ENCODE peak calls at places on chromosomes 12 and 14, in nine cellular contexts. F is aorta; V is AG04450; L is GM23248; Y is heart left ventricle; N is substantia nigra; M is effector memory CD4-positive, alpha-beta T cell; X is CD4-positive, alpha-beta memory T cell; Z is caudate nucleus. Q is an unnamed sample.

GRCh38 chr12:65858831-65859230 is 34.5 kb downstream of the HMGA2 start:
- DNase-seq in L (peak; percentile 82), Z (no peak), F (no peak), M (no peak), N (no peak), X (no peak), Y (no peak), V (no peak), Q (no peak)

GRCh38 chr12:75560167-75560566 is 48.8 kb upstream of the KRR1 start:
- DNase-seq in M (no peak), V (no peak), X (no peak), Y (no peak), L (peak; percentile 42), Z (no peak), F (no peak), N (no peak), Q (no peak)

GRCh38 chr14:32430326-32430725 is 101.2 kb downstream of the AKAP6 start:
- DNase-seq in Y (no peak), L (peak; percentile 24), X (no peak), M (no peak), V (no peak), F (no peak), Z (no peak), N (no peak), Q (no peak)

GRCh38 chr12:106954462-106955376 is 988 bp upstream of the TMEM263 start:
- DNase-seq in M (no peak), L (peak; percentile 74), V (no peak), Z (peak; percentile 22), X (no peak), N (peak; percentile 27), F (peak; percentile 80), Y (peak; percentile 66), Q (peak; percentile 63)

GRCh38 chr12:24778486-24779304 is 170.2 kb downstream of the BCAT1 start:
- DNase-seq in F (no peak), L (peak; percentile 47), M (no peak), V (peak; percentile 34), N (no peak), X (no peak), Y (no peak), Z (no peak), Q (no peak)

GRCh38 chr12:67515679-67516363 is 132.7 kb upstream of the DYRK2 start:
- DNase-seq in Z (no peak), X (peak; percentile 78), L (no peak), F (no peak), M (peak; percentile 6), N (no peak), V (no peak), Y (no peak), Q (no peak)

GRCh38 chr12:40820794-40821484 is 128.7 kb downstream of the CNTN1 start:
- DNase-seq in Z (no peak), V (no peak), M (no peak), L (no peak), F (no peak), Y (no peak), X (no peak), N (no peak), Q (no peak)

GRCh38 chr12:54217309-54217661 is 28.5 kb upstream of the SMUG1 start:
- DNase-seq in Y (no peak), X (no peak), Z (no peak), L (no peak), M (no peak), F (no peak), N (no peak), V (no peak), Q (no peak)

GRCh38 chr12:83036847-83037246 is 350.1 kb downstream of the TMTC2 start:
- DNase-seq in F (no peak), M (no peak), N (no peak), L (no peak), Y (no peak), V (no peak), X (no peak), Z (no peak), Q (no peak)

GRCh38 chr14:74898694-74899093 is 17.0 kb downstream of the DLST start:
- DNase-seq in F (no peak), N (no peak), X (no peak), V (no peak), Y (no peak), L (no peak), Z (no peak), M (no peak), Q (no peak)

GRCh38 chr12:62192486-62193250 is 67.5 kb upstream of the USP15 start:
- DNase-seq in X (peak; percentile 75), N (peak; percentile 19), M (no peak), V (peak; percentile 34), Y (no peak), Z (peak; percentile 13), F (peak; percentile 76), L (peak; percentile 88), Q (peak; percentile 69)

GRCh38 chr12:12954878-12955625 is 3.1 kb upstream of the GPRC5D start:
- DNase-seq in V (no peak), X (no peak), Z (no peak), M (no peak), F (no peak), L (no peak), Y (no peak), N (no peak), Q (no peak)

GRCh38 chr12:12952036-12952435 is at the start of gene GPRC5D:
- DNase-seq in L (no peak), V (no peak), X (no peak), Z (no peak), M (no peak), F (no peak), Y (no peak), N (no peak), Q (no peak)

GRCh38 chr12:12951504-12951903 is 466 bp downstream of the GPRC5D start:
- DNase-seq in V (no peak), Y (no peak), X (no peak), Z (no peak), N (no peak), M (no peak), L (no peak), F (no peak), Q (no peak)

GRCh38 chr12:12954361-12954760 is 2.4 kb upstream of the GPRC5D start:
- DNase-seq in Y (no peak), L (peak; percentile 46), X (no peak), Z (no peak), F (no peak), N (no peak), V (no peak), M (no peak), Q (no peak)
- H3K27ac ChIP-seq in Y (no peak overlapping the region), L (no peak overlapping the region), X (no peak overlapping the region), Z (no peak overlapping the region), F (no peak overlapping the region), N (no peak overlapping the region), V (no peak overlapping the region), M (no peak overlapping the region), Q (no peak overlapping the region)

GRCh38 chr14:90560529-90560928 is 163.7 kb downstream of the CALM1 start:
- DNase-seq in N (no peak), Y (no peak), V (no peak), X (no peak), M (no peak), L (no peak), Z (no peak), F (peak; percentile 8), Q (no peak)

GRCh38 chr14:90561920-90562319 is 165.1 kb downstream of the CALM1 start:
- DNase-seq in N (no peak), Z (no peak), F (peak; percentile 70), Y (peak; percentile 28), V (no peak), X (no peak), L (no peak), M (no peak), Q (no peak)

GRCh38 chr14:90562652-90563051 is 165.8 kb downstream of the CALM1 start:
- DNase-seq in L (no peak), N (no peak), M (no peak), Z (no peak), F (peak; percentile 20), X (no peak), Y (no peak), V (no peak), Q (no peak)

GRCh38 chr14:90559811-90560492 is 163.1 kb downstream of the CALM1 start:
- DNase-seq in M (no peak), V (no peak), X (no peak), L (no peak), Z (no peak), N (no peak), Y (no peak), F (peak; percentile 66), Q (peak; percentile 11)

DNA sequence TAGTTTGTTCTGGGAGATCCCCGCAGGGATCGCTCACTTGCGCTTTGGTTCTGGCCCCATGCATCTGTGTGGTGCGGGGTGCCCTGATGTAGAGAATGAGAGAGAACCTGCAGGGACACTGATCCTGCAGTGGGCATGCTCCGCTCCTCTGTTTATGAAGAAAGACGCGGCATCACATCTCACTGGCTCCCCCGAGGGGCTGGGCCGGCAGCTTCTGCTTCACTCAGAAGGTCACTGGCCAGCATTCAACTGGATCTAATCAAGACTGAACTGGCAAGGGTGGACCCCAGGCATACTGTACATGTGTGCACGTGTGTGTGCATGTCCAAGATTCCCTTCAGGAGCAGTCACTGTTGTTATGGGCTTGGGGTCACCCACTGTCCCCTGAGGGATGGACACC is 164.2 kb downstream of the CALM1 start:
- DNase-seq in F (peak; percentile 45), Z (no peak), Y (no peak), V (no peak), X (no peak), L (no peak), N (no peak), M (no peak), Q (peak; percentile 16)
- H3K27ac ChIP-seq in F (no peak overlapping the region), Z (peak overlapping the region; percentile 2), Y (no peak overlapping the region), V (no peak overlapping the region), X (no peak overlapping the region), L (no peak overlapping the region), N (no peak overlapping the region), M (no peak overlapping the region), Q (no peak overlapping the region)

GRCh38 chr12:52125499-52125900 is 46.0 kb downstream of the SMIM41 start:
- DNase-seq in X (no peak), L (no peak), Y (no peak), F (peak; percentile 62), V (no peak), N (no peak), M (no peak), Z (no peak), Q (no peak)
- H3K27ac ChIP-seq in X (no peak overlapping the region), L (no peak overlapping the region), Y (peak overlapping the region; percentile 83), F (no peak overlapping the region), V (no peak overlapping the region), N (no peak overlapping the region), M (no peak overlapping the region), Z (peak overlapping the region; percentile 59), Q (peak overlapping the region; percentile 80)

GRCh38 chr12:132495165-132495544 is 5.2 kb downstream of the FBRSL1 start:
- DNase-seq in Y (no peak), Z (no peak), F (no peak), X (no peak), M (no peak), V (no peak), L (no peak), N (no peak), Q (no peak)

GRCh38 chr12:132492951-132493350 is 3.0 kb downstream of the FBRSL1 start:
- DNase-seq in N (no peak), M (no peak), Y (peak; percentile 53), L (no peak), Z (no peak), V (no peak), X (no peak), F (no peak), Q (peak; percentile 51)

GRCh38 chr12:132493482-132494178 is 3.7 kb downstream of the FBRSL1 start:
- DNase-seq in N (no peak), X (no peak), L (no peak), M (no peak), Z (no peak), Y (peak; percentile 50), V (no peak), F (no peak), Q (no peak)

GRCh38 chr12:132495629-132496207 is 5.8 kb downstream of the FBRSL1 start:
- DNase-seq in Z (no peak), X (no peak), Y (no peak), V (no peak), L (no peak), M (no peak), N (no peak), F (no peak), Q (no peak)

GRCh38 chr12:132494294-132495164 is 4.6 kb downstream of the FBRSL1 start:
- DNase-seq in F (no peak), Z (no peak), V (no peak), N (peak; percentile 43), X (no peak), Y (peak; percentile 51), M (no peak), L (no peak), Q (peak; percentile 77)
- H3K27ac ChIP-seq in F (no peak overlapping the region), Z (no peak overlapping the region), V (no peak overlapping the region), N (peak overlapping the region; percentile 35), X (no peak overlapping the region), Y (no peak overlapping the region), M (no peak overlapping the region), L (no peak overlapping the region), Q (no peak overlapping the region)

Q was measured in right cardiac atrium.